ENCODE peak calls at places on chromosome 1, in six cellular contexts. F is fibroblast of mammary gland, I is PC-9, L is tibial nerve, V is fibroblast of the aortic adventitia, M is tibial artery. D is an unnamed sample.

GRCh38 chr1:246647113-246647512 is 77.1 kb upstream of the SCCPDH start:
- DNase-seq in V (peak), L (no peak), F (peak), I (no peak), M (no peak), D (peak)

GRCh38 chr1:31793586-31794285 is 22.1 kb downstream of the SPOCD1 start:
- DNase-seq in I (no peak), V (no peak), L (no peak), F (no peak), M (no peak), D (no peak)

GRCh38 chr1:230674581-230674980 is 32.3 kb downstream of the COG2 start:
- DNase-seq in M (no peak), V (no peak), F (no peak), I (no peak), L (no peak), D (no peak)

GRCh38 chr1:6578624-6579373 is 995 bp upstream of the ZBTB48 start:
- DNase-seq in M (no peak), L (no peak), I (no peak), V (no peak), F (no peak), D (no peak)

GRCh38 chr1:170182442-170182841 is 36.7 kb downstream of the NTMT2 start:
- DNase-seq in L (no peak), F (no peak), I (no peak), V (no peak), M (no peak), D (no peak)

GRCh38 chr1:213399695-213400094 is 348.7 kb downstream of the RPS6KC1 start:
- DNase-seq in I (no peak), M (no peak), F (no peak), L (no peak), V (no peak), D (no peak)

GRCh38 chr1:35656148-35656862 is 15.0 kb upstream of the PSMB2 start:
- DNase-seq in V (no peak), L (no peak), M (no peak), I (no peak), F (peak), D (no peak)

GRCh38 chr1:31479801-31480200 is 66.8 kb downstream of the SERINC2 start:
- DNase-seq in F (peak), I (no peak), M (no peak), V (no peak), L (no peak), D (peak)

GRCh38 chr1:42765832-42766722 is 751 bp downstream of the P3H1 start:
- DNase-seq in L (no peak), V (peak), I (peak), M (no peak), F (peak), D (peak)

GRCh38 chr1:11796036-11796828 is 9.5 kb downstream of the MTHFR start:
- DNase-seq in I (no peak), V (peak), F (peak), M (peak), L (no peak), D (no peak)

GRCh38 chr1:183512450-183512849 is 40.2 kb downstream of the SMG7 start:
- DNase-seq in L (no peak), I (no peak), M (no peak), V (no peak), F (no peak), D (no peak)

GRCh38 chr1:16095447-16095846 is 22.0 kb upstream of the FAM131C start:
- DNase-seq in V (no peak), F (no peak), I (no peak), M (no peak), L (no peak), D (no peak)

GRCh38 chr1:115530407-115530806 is 111.4 kb upstream of the VANGL1 start:
- DNase-seq in I (no peak), F (peak), V (peak), M (no peak), L (no peak), D (peak)

GRCh38 chr1:226985839-226986463 is 45.9 kb downstream of the COQ8A start:
- DNase-seq in F (no peak), V (no peak), M (no peak), L (no peak), I (no peak), D (no peak)

GRCh38 chr1:24043345-24044032 is 63.4 kb upstream of the SRSF10 start:
- DNase-seq in I (no peak), V (no peak), M (no peak), F (no peak), L (no peak), D (no peak)

GRCh38 chr1:85623061-85623471 is 42.5 kb downstream of the CCN1 start:
- DNase-seq in M (no peak), I (no peak), V (peak), F (peak), L (no peak), D (peak)

GRCh38 chr1:211543003-211543402 is 36.0 kb downstream of the SLC30A1 start:
- DNase-seq in M (no peak), F (no peak), I (peak), L (no peak), V (no peak), D (no peak)

GRCh38 chr1:18132707-18133066 is 25.1 kb downstream of the IGSF21 start:
- DNase-seq in V (no peak), F (no peak), I (no peak), L (no peak), M (no peak), D (no peak)

GRCh38 chr1:50967416-50968020 is 2.5 kb upstream of the CDKN2C start:
- DNase-seq in V (peak), L (no peak), F (peak), I (no peak), M (no peak), D (peak)

GRCh38 chr1:192633533-192634258 is 2.3 kb upstream of the RGS13 start:
- DNase-seq in M (no peak), F (peak), L (no peak), V (no peak), I (no peak), D (no peak)

GRCh38 chr1:237181731-237182317 is 139.8 kb downstream of the RYR2 start:
- DNase-seq in V (no peak), F (peak), I (no peak), L (no peak), M (no peak), D (no peak)

GRCh38 chr1:116483481-116484309 is 87.1 kb downstream of the CD58 start:
- DNase-seq in V (peak), L (no peak), M (no peak), I (no peak), F (no peak), D (no peak)

GRCh38 chr1:68453060-68453665 is 3.4 kb upstream of the RPE65 start:
- DNase-seq in V (no peak), F (no peak), I (peak), M (no peak), L (no peak), D (no peak)

GRCh38 chr1:180230791-180231505 is 884 bp downstream of the LHX4 start:
- DNase-seq in M (peak), V (peak), I (peak), F (peak), L (no peak), D (peak)

GRCh38 chr1:180233191-180234011 is 3.3 kb downstream of the LHX4 start:
- DNase-seq in F (no peak), M (peak), V (no peak), I (no peak), L (no peak), D (no peak)

GRCh38 chr1:180230416-180230790 is 339 bp downstream of the LHX4 start:
- DNase-seq in L (no peak), M (peak), V (no peak), I (peak), F (no peak), D (no peak)

GRCh38 chr1:180232521-180233043 is 2.5 kb downstream of the LHX4 start:
- DNase-seq in L (no peak), M (peak), I (no peak), F (no peak), V (no peak), D (no peak)

DNA sequence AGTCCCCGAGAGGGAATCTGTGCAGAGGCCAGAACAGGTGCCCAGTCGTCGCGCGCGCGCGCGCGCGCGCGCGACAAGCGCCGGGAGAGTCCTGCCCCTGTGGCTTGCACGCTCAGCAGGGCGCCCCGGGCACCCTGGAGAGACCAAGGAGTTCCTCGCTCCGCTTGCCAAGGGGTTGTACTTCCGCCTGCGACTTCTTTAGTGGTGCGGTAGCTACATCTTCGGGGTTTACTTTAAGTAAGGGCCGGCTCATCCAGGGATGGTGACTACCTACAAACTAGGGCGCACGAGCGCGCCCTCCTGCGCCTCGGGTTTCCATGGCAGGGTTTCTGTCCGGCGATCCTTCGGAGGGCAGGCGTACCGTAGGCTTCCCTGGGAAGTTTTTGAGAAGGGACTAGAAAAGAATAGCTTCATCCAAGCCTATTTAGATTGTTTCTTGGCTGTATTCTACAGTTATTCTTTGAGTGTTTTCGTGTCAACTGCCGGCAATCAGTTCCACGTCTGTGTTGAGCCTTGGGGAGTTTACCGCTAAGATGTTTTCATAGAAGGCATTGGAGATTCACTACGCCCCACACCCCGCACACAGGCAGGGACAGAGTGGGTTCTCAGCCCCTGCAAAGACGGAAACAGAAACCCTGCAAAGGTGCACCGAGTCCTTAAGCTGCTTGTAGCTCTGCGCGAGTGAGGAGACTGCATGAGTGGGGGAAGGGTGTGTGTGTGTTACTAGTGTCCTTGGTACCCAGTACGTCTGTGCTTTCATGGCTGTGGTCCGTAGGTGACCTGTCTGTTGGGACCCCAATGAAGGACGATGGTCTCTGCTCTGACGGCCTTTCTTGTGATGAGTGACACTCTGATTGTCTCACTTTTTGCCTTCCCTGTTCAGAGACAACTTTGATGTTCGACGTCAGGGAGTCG is 1.7 kb downstream of the LHX4 start:
- DNase-seq in M (peak), V (peak), L (no peak), F (peak), I (peak), D (no peak)
- H3K4me3 ChIP-seq in M (peak), V (peak), L (no peak), F (peak), I (peak), D (peak)

DNA sequence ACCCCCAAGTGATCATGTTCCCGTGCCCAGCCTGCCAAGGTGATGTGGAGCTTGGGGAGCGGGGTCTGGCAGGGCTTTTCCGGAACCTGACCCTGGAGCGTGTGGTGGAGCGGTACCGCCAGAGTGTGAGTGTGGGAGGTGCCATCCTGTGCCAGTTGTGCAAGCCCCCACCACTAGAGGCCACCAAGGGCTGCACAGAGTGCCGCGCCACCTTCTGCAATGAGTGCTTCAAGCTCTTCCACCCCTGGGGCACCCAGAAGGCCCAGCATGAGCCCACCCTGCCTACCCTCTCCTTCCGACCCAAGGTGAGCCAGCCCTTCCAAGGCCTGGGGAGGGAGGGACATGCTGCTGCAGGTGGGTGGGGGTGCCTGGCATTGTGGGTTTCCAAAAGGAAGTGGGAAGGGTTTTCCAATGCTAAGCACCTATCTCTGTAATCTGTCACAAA is 2.3 kb downstream of the TRIM46 start:
- DNase-seq in I (no peak), M (peak), F (no peak), V (no peak), L (no peak), D (no peak)
- TF ChIP-seq CTCF in I (no peak), M (no peak), F (no peak), V (no peak), L (no peak), D (no peak)

GRCh38 chr1:19666139-19666465 is 1.4 kb downstream of the HTR6 start:
- DNase-seq in V (no peak), F (no peak), M (no peak), L (no peak), I (no peak), D (no peak)

GRCh38 chr1:19665044-19665455 is 375 bp downstream of the HTR6 start:
- DNase-seq in I (no peak), V (no peak), M (no peak), L (no peak), F (no peak), D (no peak)

GRCh38 chr1:19662313-19662712 is 2.4 kb upstream of the HTR6 start:
- DNase-seq in F (no peak), I (no peak), V (no peak), L (no peak), M (no peak), D (no peak)

GRCh38 chr1:19664453-19665043 is at the start of gene HTR6:
- DNase-seq in V (no peak), L (no peak), M (no peak), I (no peak), F (no peak), D (no peak)

GRCh38 chr1:19665456-19666138 is 922 bp downstream of the HTR6 start:
- DNase-seq in F (no peak), V (no peak), I (no peak), M (no peak), L (no peak), D (no peak)
- H3K4me3 ChIP-seq in F (no peak), V (no peak), I (no peak), M (no peak), L (no peak), D (no peak)

GRCh38 chr1:96515430-96515829 is 206.2 kb upstream of the PTBP2 start:
- DNase-seq in L (no peak), F (no peak), I (no peak), V (no peak), M (no peak), D (no peak)
- TF ChIP-seq CTCF in L (no peak), F (no peak), I (no peak), V (no peak), M (no peak), D (no peak)

DNA sequence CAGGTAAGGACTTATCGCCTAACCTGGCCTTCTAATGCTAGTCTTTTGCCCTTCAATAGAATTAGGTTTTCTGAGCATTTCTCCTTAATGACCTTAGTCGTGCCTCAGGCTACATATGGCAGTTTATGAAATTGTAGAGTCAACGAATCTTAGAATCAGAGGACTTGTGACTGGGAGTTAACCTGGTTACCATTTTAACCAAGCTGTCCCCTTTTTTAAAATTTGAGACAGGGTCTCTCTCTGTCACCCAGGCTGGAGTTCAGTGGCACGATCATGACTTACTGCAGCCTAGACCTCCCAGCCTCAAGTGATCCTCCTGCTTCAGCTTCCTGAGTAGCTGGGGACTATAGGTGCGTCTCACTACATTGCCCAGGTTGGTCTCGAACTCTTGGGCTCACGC is 53.5 kb upstream of the DMRTB1 start:
- DNase-seq in F (no peak), I (no peak), M (no peak), V (no peak), L (no peak), D (no peak)
- H3K4me3 ChIP-seq in F (no peak), I (no peak), M (no peak), V (no peak), L (no peak), D (no peak)

DNA sequence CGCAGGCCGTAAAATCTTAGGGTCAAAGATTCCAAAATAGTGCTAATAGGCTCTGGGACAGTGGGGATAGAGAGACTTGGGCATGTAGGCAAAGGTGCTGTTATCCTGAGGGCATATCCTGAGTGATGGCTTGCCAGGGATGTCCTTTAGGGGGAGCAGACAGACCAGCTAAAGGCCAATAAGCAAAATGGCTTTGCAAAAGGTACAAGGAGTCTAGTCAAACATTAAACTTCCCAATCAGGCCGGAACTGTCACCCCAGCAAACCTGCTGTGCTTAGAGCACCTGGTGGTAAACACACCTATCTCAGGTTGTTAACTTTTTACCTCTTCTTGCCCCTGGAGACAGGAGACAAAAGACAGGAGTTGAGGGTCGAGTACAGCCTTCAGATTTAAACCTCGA is 49.1 kb downstream of the TRABD2B start:
- DNase-seq in L (no peak), I (no peak), M (no peak), V (no peak), F (peak), D (no peak)
- TF ChIP-seq CTCF in L (no peak), I (no peak), M (no peak), V (no peak), F (peak), D (peak)

D was measured in AG10803.